ENCODE peak calls at places on chromosomes 16 and 17, in four cellular contexts. X is IMR-90, G is H9, O is mesenchymal stem cell. R is an unnamed sample.
A peak's percentile ranks its signal among the peaks of the same experiment; 100 is the strongest.

GRCh38 chr16:50403491-50403890 is 34.7 kb upstream of the BRD7 start:
- DNase-seq in G (no peak), O (no peak), X (no peak), R (no peak)

GRCh38 chr17:40456396-40456951 is 13.2 kb downstream of the IGFBP4 start:
- DNase-seq in O (no peak), X (no peak), G (no peak), R (no peak)

GRCh38 chr17:34852614-34853013 is 108.6 kb downstream of the CCT6B start:
- DNase-seq in X (no peak), O (no peak), G (no peak), R (no peak)

GRCh38 chr17:60134396-60135159 is 15.2 kb upstream of the CA4 start:
- DNase-seq in X (peak; percentile 67), O (peak; percentile 57), G (no peak), R (no peak)

GRCh38 chr17:79338589-79338988 is 264.0 kb downstream of the ENGASE start:
- DNase-seq in O (no peak), X (peak; percentile 9), G (no peak), R (no peak)

GRCh38 chr17:40177275-40177874 is at the start of gene RAPGEFL1:
- DNase-seq in O (peak; percentile 74), X (peak; percentile 55), G (peak; percentile 91), R (peak; percentile 56)

GRCh38 chr17:1590031-1590746 is 27.6 kb upstream of the PITPNA start:
- DNase-seq in G (no peak), O (peak; percentile 94), X (peak; percentile 90), R (peak; percentile 89)

GRCh38 chr16:28317040-28317880 is 24.9 kb downstream of the SBK1 start:
- DNase-seq in X (peak; percentile 34), G (peak; percentile 76), O (peak; percentile 61), R (peak; percentile 73)

GRCh38 chr17:81549826-81550225 is 2.3 kb downstream of the FAAP100 start:
- DNase-seq in O (no peak), X (no peak), G (no peak), R (no peak)

GRCh38 chr16:17724242-17724898 is 253.6 kb upstream of the XYLT1 start:
- DNase-seq in O (no peak), G (no peak), X (peak; percentile 82), R (no peak)

DNA sequence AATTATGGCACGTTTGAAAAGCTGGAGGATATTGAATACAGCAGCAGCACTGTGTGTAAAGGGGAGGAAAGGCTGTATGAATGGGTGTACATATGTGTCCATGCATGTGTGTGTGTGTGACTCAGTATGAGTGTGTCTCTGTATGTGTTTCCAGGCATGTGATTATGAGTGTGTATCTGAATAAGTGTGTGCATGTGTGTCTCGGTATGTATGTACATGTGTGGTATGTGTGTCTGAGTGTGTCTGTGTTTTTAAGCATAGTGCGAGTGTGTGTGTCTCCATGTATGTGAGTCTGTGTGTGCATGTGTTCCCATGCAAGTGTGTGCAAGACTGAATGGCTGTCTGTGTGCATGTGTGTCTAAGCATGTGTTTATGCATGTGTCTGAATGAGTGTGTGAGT is 259.1 kb upstream of the XYLT1 start:
- DNase-seq in G (no peak), O (no peak), X (no peak), R (no peak)
- H4K91ac ChIP-seq in G (no peak overlapping the region), O (no peak overlapping the region), X (no peak overlapping the region), R (no peak overlapping the region)

GRCh38 chr17:27541326-27542023 is 85.2 kb downstream of the KSR1 start:
- DNase-seq in G (no peak), X (no peak), O (no peak), R (no peak)
- H2BK5ac ChIP-seq in G (no peak overlapping the region), X (peak overlapping the region; percentile 91), O (no peak overlapping the region), R (no peak overlapping the region)

GRCh38 chr17:29238133-29238850 is 8.4 kb upstream of the CRYBA1 start:
- DNase-seq in O (no peak), G (no peak), X (peak; percentile 64), R (no peak)
- H3K23ac ChIP-seq in O (peak overlapping the region; percentile 37), G (no peak overlapping the region), X (peak overlapping the region; percentile 77), R (peak overlapping the region; percentile 17)

GRCh38 chr17:13534946-13535345 is 66.8 kb downstream of the HS3ST3A1 start:
- DNase-seq in O (no peak), X (no peak), G (no peak), R (no peak)

GRCh38 chr17:13537871-13538643 is 63.7 kb downstream of the HS3ST3A1 start:
- DNase-seq in X (peak; percentile 44), G (no peak), O (no peak), R (no peak)

GRCh38 chr17:13538841-13539411 is 62.8 kb downstream of the HS3ST3A1 start:
- DNase-seq in O (no peak), X (no peak), G (no peak), R (peak; percentile 64)

GRCh38 chr17:13539421-13539820 is 62.3 kb downstream of the HS3ST3A1 start:
- DNase-seq in X (no peak), G (no peak), O (no peak), R (no peak)

GRCh38 chr17:13537211-13537610 is 64.5 kb downstream of the HS3ST3A1 start:
- DNase-seq in X (no peak), O (no peak), G (no peak), R (no peak)
- H4K91ac ChIP-seq in X (no peak overlapping the region), O (no peak overlapping the region), G (no peak overlapping the region), R (no peak overlapping the region)

GRCh38 chr16:73170587-73170986 is 122.7 kb upstream of the ZFHX3 start:
- DNase-seq in X (no peak), O (no peak), G (no peak), R (peak; percentile 80)

GRCh38 chr16:73171901-73172619 is 124.1 kb upstream of the ZFHX3 start:
- DNase-seq in O (no peak), G (peak; percentile 41), X (no peak), R (no peak)

GRCh38 chr16:73171380-73171779 is 123.5 kb upstream of the ZFHX3 start:
- DNase-seq in G (peak; percentile 36), O (no peak), X (no peak), R (peak; percentile 84)

GRCh38 chr16:73172621-73173312 is 124.8 kb upstream of the ZFHX3 start:
- DNase-seq in G (peak; percentile 56), X (peak; percentile 91), O (peak; percentile 50), R (no peak)

GRCh38 chr16:73173396-73173795 is 125.5 kb upstream of the ZFHX3 start:
- DNase-seq in G (no peak), X (no peak), O (no peak), R (no peak)
- H2BK5ac ChIP-seq in G (no peak overlapping the region), X (no peak overlapping the region), O (no peak overlapping the region), R (no peak overlapping the region)

GRCh38 chr17:77509089-77509488 is 368.3 kb downstream of the SEC14L1 start:
- DNase-seq in O (no peak), X (no peak), G (no peak), R (no peak)

GRCh38 chr17:77508047-77508715 is 367.4 kb downstream of the SEC14L1 start:
- DNase-seq in O (peak; percentile 18), G (no peak), X (no peak), R (no peak)

GRCh38 chr17:77505460-77505769 is 364.6 kb downstream of the SEC14L1 start:
- DNase-seq in O (no peak), X (no peak), G (no peak), R (no peak)

GRCh38 chr17:77506371-77506991 is 365.7 kb downstream of the SEC14L1 start:
- DNase-seq in G (no peak), O (no peak), X (no peak), R (no peak)

GRCh38 chr17:77507116-77507885 is 366.5 kb downstream of the SEC14L1 start:
- DNase-seq in X (no peak), G (peak; percentile 66), O (no peak), R (no peak)
- H3K23ac ChIP-seq in X (no peak overlapping the region), G (no peak overlapping the region), O (no peak overlapping the region), R (no peak overlapping the region)

GRCh38 chr16:66309-67182 is 5.9 kb downstream of the RHBDF1 start:
- DNase-seq in X (no peak), O (no peak), G (no peak), R (no peak)
- H4K91ac ChIP-seq in X (no peak overlapping the region), O (peak overlapping the region; percentile 67), G (no peak overlapping the region), R (no peak overlapping the region)

R was measured in trophoblast cell.